ENCODE peak calls at places on chromosome 14, in four cellular contexts. X, U, N and G are unnamed samples.

GRCh38 chr14:96502621-96503251 is 554 bp downstream of the PAPOLA start:
- DNase-seq in N (peak), X (peak), U (peak), G (no peak)

GRCh38 chr14:58216544-58216943 is 16.6 kb downstream of the ACTR10 start:
- DNase-seq in U (no peak), N (peak), X (no peak), G (peak)

GRCh38 chr14:64926398-64926995 is 12.2 kb downstream of the CHURC1 start:
- DNase-seq in X (no peak), N (no peak), U (no peak), G (no peak)

GRCh38 chr14:68468437-68469207 is 324.2 kb downstream of the ZFP36L1 start:
- DNase-seq in N (peak), U (no peak), X (no peak), G (no peak)

GRCh38 chr14:100645986-100646314 is 58.7 kb upstream of the BEGAIN start:
- DNase-seq in N (no peak), X (no peak), U (no peak), G (no peak)

GRCh38 chr14:105013150-105013787 is 7.6 kb downstream of the CDCA4 start:
- DNase-seq in U (no peak), N (no peak), X (no peak), G (no peak)

GRCh38 chr14:89537911-89538310 is 120.9 kb upstream of the FOXN3 start:
- DNase-seq in N (no peak), U (no peak), X (no peak), G (no peak)

GRCh38 chr14:31449971-31450610 is 7.2 kb downstream of the DTD2 start:
- DNase-seq in U (no peak), X (no peak), N (peak), G (no peak)

GRCh38 chr14:59360923-59361794 is 104.0 kb downstream of the GPR135 start:
- DNase-seq in U (peak), X (peak), N (peak), G (no peak)

GRCh38 chr14:23344481-23344880 is 8.2 kb downstream of the SLC22A17 start:
- DNase-seq in X (no peak), U (no peak), N (no peak), G (no peak)
- TF ChIP-seq CTCF in X (no peak), U (no peak), N (no peak), G (no peak)

GRCh38 chr14:79809849-79810612 is 401.3 kb downstream of the DIO2 start:
- DNase-seq in U (no peak), N (no peak), X (no peak), G (no peak)
- TF ChIP-seq CTCF in U (peak), N (peak), X (no peak), G (peak)

DNA sequence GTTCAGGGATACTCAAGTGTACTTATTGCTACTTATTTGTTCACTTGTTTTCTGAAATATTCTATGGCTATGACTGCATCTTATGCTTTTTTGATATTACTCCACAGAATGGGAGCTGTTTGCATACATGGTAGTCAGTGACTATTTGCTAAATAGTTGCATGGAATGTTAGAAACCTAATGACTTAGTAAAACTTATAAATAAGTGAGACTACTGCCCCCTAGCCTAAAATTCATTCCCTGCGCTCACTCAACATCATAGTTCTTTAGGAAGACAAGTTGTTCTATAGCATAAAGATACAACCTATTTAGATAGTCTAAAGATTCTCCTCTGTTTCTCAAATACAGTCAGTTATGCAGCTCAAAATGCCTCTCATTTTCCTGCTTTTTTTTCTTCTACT is 305.5 kb downstream of the CEP128 start:
- DNase-seq in U (no peak), N (no peak), X (no peak), G (no peak)
- TF ChIP-seq CTCF in U (no peak), N (peak), X (no peak), G (peak)

GRCh38 chr14:82070040-82070439 is 536.4 kb upstream of the SEL1L start:
- DNase-seq in U (no peak), X (no peak), N (no peak), G (no peak)

GRCh38 chr14:82070753-82071152 is 537.1 kb upstream of the SEL1L start:
- DNase-seq in U (no peak), N (no peak), X (no peak), G (no peak)

DNA sequence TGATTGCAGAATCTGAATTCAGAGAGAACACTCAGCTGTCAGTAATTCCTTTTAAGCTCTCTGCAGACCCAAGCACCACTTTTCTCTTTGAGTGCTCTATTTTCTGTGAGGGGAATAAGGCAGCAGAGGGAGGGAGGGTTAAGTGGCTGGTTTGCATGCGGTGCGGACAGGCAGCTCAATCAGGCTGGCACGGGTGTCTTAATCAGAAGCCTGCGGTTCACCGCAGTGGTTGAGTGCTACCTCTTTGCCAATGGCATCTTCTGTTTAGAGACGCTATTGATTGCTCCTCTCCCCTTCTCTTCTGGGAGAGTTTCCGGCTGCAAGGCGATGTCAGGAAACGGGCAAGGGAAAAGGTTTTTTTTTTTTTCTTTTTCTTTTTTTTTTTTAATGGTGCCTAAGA is 533.6 kb upstream of the SEL1L start:
- DNase-seq in U (no peak), X (no peak), N (no peak), G (no peak)
- TF ChIP-seq CTCF in U (no peak), X (no peak), N (no peak), G (no peak)

DNA sequence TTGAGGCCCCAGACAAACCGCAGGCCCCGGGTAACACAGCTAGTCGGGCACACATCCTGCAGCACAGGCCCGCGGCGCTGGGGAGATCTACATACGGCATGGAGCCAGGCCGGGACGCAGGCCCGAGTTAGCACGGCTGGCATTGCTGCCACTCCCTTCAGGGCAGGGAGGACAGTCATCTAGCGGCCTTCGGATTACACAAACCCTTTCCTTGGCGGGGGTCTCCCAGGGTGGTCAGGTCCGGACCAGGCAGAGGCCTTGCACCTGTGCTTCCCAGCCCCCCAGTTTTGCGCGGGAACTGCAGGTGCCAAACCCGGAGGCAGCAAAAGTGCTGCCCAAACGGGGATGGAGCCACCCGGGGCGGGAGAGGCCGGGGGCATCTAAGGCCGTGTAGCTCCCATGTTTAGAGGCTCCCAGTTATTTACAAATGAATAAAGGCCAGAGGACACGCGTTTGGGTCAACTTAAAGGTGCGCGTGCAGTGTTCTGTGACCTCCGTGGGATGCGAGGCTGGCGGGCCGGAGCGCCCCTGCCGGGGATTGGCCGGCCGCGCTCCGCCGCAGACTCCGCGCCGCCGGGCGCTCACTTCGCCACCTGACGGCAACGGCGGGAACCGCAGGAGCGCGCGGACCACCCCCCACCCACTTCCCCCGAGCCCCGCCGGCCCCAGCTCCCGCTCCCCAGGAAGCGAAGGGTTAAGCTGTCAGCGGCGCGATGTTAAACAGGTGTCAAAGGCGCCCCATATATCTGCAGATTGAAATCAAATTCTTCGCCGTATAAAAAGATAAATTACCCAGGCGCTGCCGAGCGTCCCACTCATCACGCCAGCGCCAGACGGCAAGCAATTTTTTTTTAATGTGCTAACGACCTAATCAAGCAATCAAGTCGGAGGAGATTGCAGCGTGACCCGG is 18.1 kb downstream of the VSX2 start:
- DNase-seq in N (no peak), X (peak), U (peak), G (peak)
- TF ChIP-seq CTCF in N (peak), X (peak), U (peak), G (peak)